ENCODE peak calls at places on chromosomes 13 and 19, in nine cellular contexts. Z is HCT116, V is stomach, X is endothelial cell of umbilical vein, L is upper lobe of left lung, S is breast epithelium, Y is transverse colon, R is sigmoid colon, W is suprapubic skin. K is an unnamed sample.

GRCh38 chr13:21078501-21078900 is 17.1 kb upstream of the LATS2 start:
- DNase-seq in L (no peak), Z (no peak), R (no peak), X (peak), Y (no peak), S (no peak), W (no peak), V (no peak), K (no peak)

GRCh38 chr13:113616991-113617749 is 32.6 kb downstream of the TFDP1 start:
- DNase-seq in W (no peak), Y (no peak), V (peak), Z (no peak), R (no peak), S (no peak), L (no peak), X (no peak), K (no peak)

GRCh38 chr13:21668665-21669599 is 1.9 kb upstream of the FGF9 start:
- DNase-seq in W (no peak), R (peak), S (no peak), V (no peak), Z (no peak), X (no peak), Y (peak), L (peak), K (peak)

GRCh38 chr13:100269837-100270236 is 180.9 kb downstream of the PCCA start:
- DNase-seq in L (no peak), Y (peak), V (peak), Z (no peak), W (no peak), X (peak), S (no peak), R (peak), K (no peak)

GRCh38 chr19:13526552-13526951 is 20.3 kb upstream of the CACNA1A start:
- DNase-seq in R (no peak), X (no peak), Y (no peak), V (no peak), W (no peak), Z (peak), S (no peak), L (no peak), K (no peak)

GRCh38 chr13:28324181-28324789 is 170.6 kb downstream of the FLT1 start:
- DNase-seq in S (no peak), Y (peak), W (no peak), Z (peak), V (peak), X (peak), R (no peak), L (no peak), K (no peak)

GRCh38 chr13:100637380-100637779 is 37.2 kb downstream of the TMTC4 start:
- DNase-seq in Z (no peak), V (no peak), L (no peak), Y (no peak), W (no peak), S (no peak), R (no peak), X (no peak), K (no peak)

GRCh38 chr19:35350591-35350990 is 2.9 kb downstream of the FFAR1 start:
- DNase-seq in V (no peak), S (peak), W (peak), Z (no peak), R (peak), X (no peak), L (no peak), Y (no peak), K (peak)

GRCh38 chr19:1941146-1942077 is at the start of gene CSNK1G2:
- DNase-seq in S (no peak), L (no peak), X (no peak), V (no peak), R (no peak), W (no peak), Y (peak), Z (no peak), K (peak)

GRCh38 chr19:39842693-39843435 is 3.3 kb downstream of the FBL start:
- DNase-seq in Z (no peak), L (no peak), S (no peak), R (no peak), Y (no peak), X (no peak), V (no peak), W (no peak), K (no peak)

GRCh38 chr19:36488816-36489138 is 584 bp downstream of the ZNF566 start:
- DNase-seq in X (no peak), R (no peak), Z (peak), S (no peak), L (no peak), W (no peak), V (no peak), Y (no peak), K (no peak)

GRCh38 chr19:887072-887471 is 5.9 kb downstream of the MED16 start:
- DNase-seq in L (no peak), W (no peak), X (no peak), Y (no peak), R (no peak), Z (no peak), S (no peak), V (no peak), K (no peak)

GRCh38 chr19:50380767-50381166 is 3.4 kb upstream of the POLD1 start:
- DNase-seq in L (peak), Y (no peak), R (no peak), X (no peak), W (no peak), S (no peak), V (no peak), Z (no peak), K (peak)

GRCh38 chr13:44169018-44169909 is 204.4 kb upstream of the SERP2 start:
- DNase-seq in L (no peak), R (no peak), X (no peak), S (no peak), W (no peak), Y (no peak), V (no peak), Z (no peak), K (no peak)

GRCh38 chr13:66751691-66752090 is 478.4 kb downstream of the PCDH9 start:
- DNase-seq in S (no peak), Z (no peak), V (no peak), Y (no peak), X (no peak), W (no peak), L (no peak), R (no peak), K (no peak)

GRCh38 chr19:17391371-17392151 is 2.4 kb downstream of the CCDC194 start:
- DNase-seq in S (no peak), V (no peak), L (peak), Z (no peak), W (no peak), Y (peak), X (no peak), R (no peak), K (no peak)

GRCh38 chr13:96967248-96967745 is 27.0 kb downstream of the OXGR1 start:
- DNase-seq in L (no peak), X (no peak), W (no peak), S (no peak), R (no peak), V (no peak), Z (peak), Y (no peak), K (no peak)

GRCh38 chr19:30649934-30650614 is 277.9 kb downstream of the ZNF536 start:
- DNase-seq in X (peak), R (no peak), Z (peak), S (no peak), L (no peak), V (no peak), W (no peak), Y (no peak), K (no peak)

GRCh38 chr19:49677232-49677881 is at the start of gene PRMT1:
- DNase-seq in Z (no peak), S (no peak), X (no peak), V (no peak), R (no peak), Y (peak), L (peak), W (no peak), K (peak)

DNA sequence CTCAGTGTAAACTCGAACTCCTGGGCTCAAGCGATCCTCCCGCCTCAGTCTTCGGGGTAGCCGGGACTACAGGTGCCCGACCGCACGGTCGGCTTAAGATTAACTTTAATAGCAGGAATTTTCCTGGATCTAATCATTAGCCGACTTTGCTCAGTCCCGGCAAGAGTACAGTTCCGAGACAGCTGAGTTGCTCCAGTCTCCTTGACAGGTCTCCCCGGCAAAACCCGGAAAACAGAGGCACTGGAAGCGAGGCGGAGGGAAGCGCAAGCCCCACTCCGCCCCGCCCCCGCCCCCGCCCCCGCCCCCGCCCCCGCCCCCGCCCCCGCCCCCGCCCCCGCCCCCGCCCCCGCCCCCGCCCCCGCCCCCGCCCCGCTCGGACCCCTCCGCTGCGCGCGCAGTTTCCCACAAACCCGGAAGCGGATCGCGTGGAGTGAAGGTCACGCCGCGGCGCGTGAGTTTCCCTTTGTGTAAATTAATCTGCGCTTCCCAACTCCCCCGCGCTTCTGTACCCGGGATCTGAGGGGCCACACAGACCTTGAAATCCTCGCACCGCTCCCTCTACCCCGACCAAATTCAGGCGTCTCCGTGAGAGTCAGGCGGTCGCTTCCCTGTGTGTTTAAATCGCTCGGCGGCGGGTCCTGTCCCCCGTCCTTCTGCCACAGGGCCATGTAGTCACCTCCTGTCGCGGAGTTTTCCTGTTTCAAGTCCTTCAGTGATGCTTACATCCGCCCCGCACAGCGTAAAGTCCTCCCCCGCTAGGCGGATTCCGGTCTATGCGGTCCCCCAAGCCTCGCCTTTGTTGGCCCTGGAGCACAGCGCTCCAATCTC is at the start of gene ZNF480:
- DNase-seq in Z (peak), X (peak), W (peak), R (peak), Y (peak), S (peak), L (peak), V (peak), K (peak)
- TF ChIP-seq POLR2A in Z (no peak), X (peak), W (peak), R (peak), Y (peak), S (no peak), L (peak), V (no peak), K (no peak)

GRCh38 chr19:43940719-43941118 is 5.6 kb upstream of the ZNF45 start:
- DNase-seq in W (no peak), L (no peak), X (no peak), Z (no peak), Y (no peak), R (no peak), V (no peak), S (no peak), K (no peak)

GRCh38 chr19:43934055-43934984 is 762 bp downstream of the ZNF45 start:
- DNase-seq in S (no peak), Z (no peak), W (no peak), Y (no peak), R (no peak), L (no peak), V (no peak), X (no peak), K (no peak)

GRCh38 chr19:43939557-43940260 is 4.6 kb upstream of the ZNF45 start:
- DNase-seq in L (no peak), Z (no peak), X (no peak), W (no peak), R (no peak), S (no peak), Y (no peak), V (no peak), K (no peak)

GRCh38 chr19:43936219-43936618 is 1.1 kb upstream of the ZNF45 start:
- DNase-seq in S (no peak), L (no peak), Z (no peak), W (no peak), V (no peak), X (no peak), R (no peak), Y (no peak), K (no peak)

DNA sequence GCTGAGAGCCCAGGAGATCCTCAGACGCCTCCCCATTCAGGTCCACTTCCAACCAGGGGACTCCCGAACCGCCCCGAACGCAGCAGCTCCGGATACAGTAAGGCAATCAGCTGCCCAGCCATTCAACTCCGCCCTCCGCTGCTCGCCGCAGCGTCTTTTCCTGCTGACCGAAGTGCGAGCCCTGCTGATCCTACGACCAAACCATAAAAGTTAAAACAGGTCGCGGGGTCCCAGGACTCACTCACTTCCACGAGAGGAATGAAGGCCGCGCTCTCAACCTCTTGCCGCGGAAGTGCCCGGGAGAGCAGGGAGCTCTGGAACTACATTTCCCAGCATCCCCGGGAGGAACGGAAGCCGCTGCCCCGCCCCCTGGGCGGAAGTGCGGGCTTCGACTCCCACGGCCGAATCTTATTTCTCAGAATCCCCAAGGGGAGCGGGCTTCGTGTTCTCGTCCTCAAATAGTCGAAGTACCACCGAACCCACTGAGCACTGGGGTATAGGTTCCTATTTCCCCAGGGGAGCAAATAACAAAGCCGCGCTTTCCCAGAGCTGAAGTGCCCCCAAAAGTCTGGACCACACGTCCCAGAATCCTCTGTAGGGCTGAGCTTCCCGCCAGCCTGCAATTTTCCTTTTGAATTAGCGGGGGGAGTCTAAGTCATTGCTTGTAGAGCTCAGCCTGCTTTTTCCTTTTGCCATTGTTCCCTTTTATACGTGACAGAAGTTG is at the start of gene ZNF45:
- DNase-seq in R (peak), Y (peak), W (peak), S (peak), L (peak), X (peak), V (peak), Z (peak), K (peak)
- TF ChIP-seq POLR2AphosphoS5 in R (no peak), Y (peak), W (no peak), S (peak), L (peak), X (peak), V (peak), Z (peak), K (peak)

GRCh38 chr19:47714339-47714738 is 1.1 kb downstream of the EHD2 start:
- DNase-seq in V (no peak), Y (no peak), S (no peak), Z (no peak), L (no peak), W (no peak), R (no peak), X (no peak), K (no peak)
- H3K4me3 ChIP-seq in V (peak), Y (peak), S (peak), Z (peak), L (peak), W (peak), R (peak), X (peak), K (peak)

DNA sequence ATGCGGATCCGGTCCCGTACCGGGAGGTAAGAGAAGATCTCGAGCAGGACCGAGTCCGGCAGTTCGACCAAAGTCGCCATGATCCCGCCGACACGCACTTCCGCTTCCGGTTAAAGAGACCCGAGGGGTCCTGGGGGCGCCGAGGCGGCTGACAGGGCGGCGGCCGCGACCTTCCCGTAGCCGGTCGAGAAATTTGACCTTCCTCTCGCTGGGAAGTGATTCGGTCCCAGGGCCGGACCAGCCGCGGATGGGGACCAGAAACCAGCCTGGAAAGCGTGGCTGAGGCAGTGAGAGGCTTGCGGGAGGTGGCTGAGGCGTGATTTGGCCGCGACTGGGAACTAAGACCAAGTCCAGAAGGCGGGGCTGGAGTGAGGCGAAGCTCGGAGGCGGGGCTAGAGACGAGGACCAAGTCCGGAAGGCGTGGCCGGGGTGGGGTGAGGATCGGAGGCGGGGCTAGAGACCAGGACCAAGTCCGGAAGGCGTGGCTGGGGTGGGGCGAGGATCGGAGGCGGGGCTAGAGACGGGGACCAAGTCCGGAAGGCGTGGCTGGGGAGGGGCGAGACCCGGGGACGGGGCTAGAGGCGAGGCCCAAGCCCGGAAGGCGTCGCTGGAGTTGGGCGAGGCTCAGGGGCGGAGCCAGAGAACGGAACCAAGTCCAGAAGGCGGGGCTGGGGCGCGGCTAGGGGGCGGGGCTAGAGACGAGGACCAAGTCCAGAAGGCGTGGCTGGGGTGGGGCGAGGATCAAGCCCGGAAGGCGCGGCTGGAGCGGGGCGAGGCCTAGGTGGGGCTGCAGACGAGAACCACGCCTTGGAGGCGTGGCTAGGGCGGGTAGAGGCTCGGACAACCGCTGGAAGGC is at the start of gene FBXL12:
- DNase-seq in L (peak), Y (peak), V (peak), X (peak), W (peak), R (peak), Z (peak), S (peak), K (peak)
- TF ChIP-seq POLR2A in L (peak), Y (peak), V (no peak), X (peak), W (no peak), R (peak), Z (peak), S (peak), K (no peak)

GRCh38 chr19:57888107-57888493 is 737 bp downstream of the ZNF814 start:
- DNase-seq in S (no peak), L (no peak), W (no peak), X (no peak), R (no peak), Z (no peak), V (no peak), Y (no peak), K (no peak)

GRCh38 chr19:57887195-57887941 is 1.5 kb downstream of the ZNF814 start:
- DNase-seq in L (no peak), Z (no peak), W (no peak), R (no peak), S (no peak), Y (peak), X (no peak), V (no peak), K (no peak)

GRCh38 chr19:57886046-57886445 is 2.8 kb downstream of the ZNF814 start:
- DNase-seq in L (no peak), Z (no peak), W (no peak), R (no peak), Y (no peak), S (no peak), V (no peak), X (no peak), K (no peak)

GRCh38 chr19:57888494-57889231 is at the start of gene ZNF814:
- DNase-seq in L (peak), Y (peak), R (peak), S (peak), X (peak), Z (no peak), V (peak), W (peak), K (peak)
- TF ChIP-seq POLR2AphosphoS5 in L (peak), Y (no peak), R (no peak), S (peak), X (no peak), Z (no peak), V (no peak), W (peak), K (peak)

GRCh38 chr19:7652061-7652641 is 15.2 kb downstream of the STXBP2 start:
- DNase-seq in X (peak), W (peak), R (peak), Y (peak), Z (peak), L (peak), S (peak), V (peak), K (peak)
- H3K4me3 ChIP-seq in X (no peak), W (peak), R (no peak), Y (no peak), Z (peak), L (peak), S (peak), V (no peak), K (peak)